ENCODE peak calls at places on chromosomes 5 and 9, in five cellular contexts. N is NCI-H69, O is brain microvascular endothelial cell, A is fibroblast of lung, H is COLO829. F is an unnamed sample.

GRCh38 chr9:84772511-84772910 is 103.0 kb downstream of the NTRK2 start:
- DNase-seq in N (no peak), O (peak), A (no peak), H (no peak), F (no peak)

GRCh38 chr9:128218518-128219389 is 15.6 kb downstream of the DNM1 start:
- DNase-seq in N (peak), O (peak), A (peak), H (peak), F (peak)

GRCh38 chr5:61330341-61330878 is 1.6 kb upstream of the ZSWIM6 start:
- DNase-seq in N (peak), O (no peak), A (peak), H (no peak), F (peak)

GRCh38 chr5:116084231-116084630 is 594 bp upstream of the COMMD10 start:
- DNase-seq in N (peak), O (no peak), A (peak), H (no peak), F (peak)

GRCh38 chr9:4048441-4048840 is 251.4 kb downstream of the GLIS3 start:
- DNase-seq in N (peak), O (peak), A (peak), H (peak), F (peak)

GRCh38 chr9:36808246-36808645 is 225.8 kb downstream of the PAX5 start:
- DNase-seq in N (no peak), O (no peak), A (no peak), H (no peak), F (no peak)

GRCh38 chr5:68287976-68288755 is 72.6 kb downstream of the PIK3R1 start:
- DNase-seq in N (no peak), O (peak), A (peak), H (peak), F (peak)

GRCh38 chr9:8374471-8374870 is 574.9 kb upstream of the DMAC1 start:
- DNase-seq in N (no peak), O (no peak), A (no peak), H (no peak), F (no peak)

GRCh38 chr9:134314039-134314949 is 12.0 kb upstream of the RXRA start:
- DNase-seq in N (no peak), O (no peak), A (no peak), H (no peak), F (no peak)

GRCh38 chr5:92641031-92641962 is 939.7 kb downstream of the NR2F1-AS1 start:
- DNase-seq in N (peak), O (peak), A (peak), H (peak), F (peak)

GRCh38 chr5:142697846-142698245 is 12.0 kb upstream of the FGF1 start:
- DNase-seq in N (peak), O (peak), A (peak), H (no peak), F (peak)

GRCh38 chr5:96459313-96460109 is 26.5 kb upstream of the PCSK1 start:
- DNase-seq in N (peak), O (no peak), A (no peak), H (no peak), F (no peak)

GRCh38 chr5:37926732-37927131 is 86.9 kb upstream of the GDNF start:
- DNase-seq in N (peak), O (no peak), A (peak), H (no peak), F (no peak)

GRCh38 chr9:32589083-32589713 is 16.2 kb upstream of the NDUFB6 start:
- DNase-seq in N (peak), O (peak), A (peak), H (peak), F (peak)

GRCh38 chr9:35863583-35863982 is 6.6 kb downstream of the OR13J1 start:
- DNase-seq in N (no peak), O (no peak), A (no peak), H (no peak), F (no peak)

GRCh38 chr5:92283521-92283920 is 900.4 kb upstream of the ARRDC3 start:
- DNase-seq in N (no peak), O (no peak), A (no peak), H (no peak), F (no peak)